ENCODE peak calls at places on chromosomes 11 and 22, in seven cellular contexts. A, J, U, L, R, T and Q are unnamed samples.

GRCh38 chr22:26617251-26618199 is at the start of gene CRYBB1:
- DNase-seq in A (peak), J (no peak), U (no peak), L (no peak), R (peak), T (peak), Q (no peak)

GRCh38 chr22:24429411-24430365 is 2.3 kb downstream of the ADORA2A start:
- DNase-seq in A (peak), J (no peak), U (no peak), L (no peak), R (peak), T (peak), Q (peak)

GRCh38 chr22:19109198-19110063 is 12.8 kb downstream of the DGCR2 start:
- DNase-seq in A (peak), J (no peak), U (no peak), L (no peak), R (no peak), T (no peak), Q (peak)

GRCh38 chr11:66818231-66818955 is 24.8 kb upstream of the RCE1 start:
- DNase-seq in A (no peak), J (no peak), U (no peak), L (no peak), R (no peak), T (no peak), Q (no peak)

GRCh38 chr22:23058063-23058462 is 12.3 kb upstream of the GNAZ start:
- DNase-seq in A (no peak), J (peak), U (no peak), L (no peak), R (no peak), T (no peak), Q (no peak)

GRCh38 chr11:1705121-1706052 is 8.4 kb downstream of the KRTAP5-6 start:
- DNase-seq in A (no peak), J (no peak), U (no peak), L (no peak), R (peak), T (no peak), Q (no peak)

GRCh38 chr11:67352546-67353316 is 615 bp downstream of the POLD4 start:
- DNase-seq in A (peak), J (peak), U (no peak), L (no peak), R (peak), T (no peak), Q (no peak)

GRCh38 chr22:23020659-23021293 is 49.5 kb upstream of the GNAZ start:
- DNase-seq in A (no peak), J (no peak), U (no peak), L (no peak), R (no peak), T (no peak), Q (no peak)

GRCh38 chr22:43884600-43885318 is 7.1 kb downstream of the PNPLA5 start:
- DNase-seq in A (peak), J (no peak), U (peak), L (no peak), R (peak), T (peak), Q (no peak)

GRCh38 chr11:44430140-44430539 is 120.2 kb upstream of the ALX4 start:
- DNase-seq in A (no peak), J (peak), U (no peak), L (no peak), R (no peak), T (no peak), Q (no peak)

GRCh38 chr11:57150454-57150917 is 31.3 kb upstream of the LRRC55 start:
- DNase-seq in A (no peak), J (no peak), U (peak), L (no peak), R (no peak), T (peak), Q (no peak)

GRCh38 chr11:117873828-117874125 is 2.7 kb downstream of the FXYD6 start:
- DNase-seq in A (no peak), J (peak), U (no peak), L (no peak), R (no peak), T (no peak), Q (no peak)

GRCh38 chr11:83257638-83258229 is 28.4 kb downstream of the CCDC90B start:
- DNase-seq in A (no peak), J (no peak), U (peak), L (no peak), R (no peak), T (peak), Q (no peak)

GRCh38 chr11:34668583-34669053 is 47.7 kb downstream of the EHF start:
- DNase-seq in A (no peak), J (no peak), U (no peak), L (no peak), R (no peak), T (no peak), Q (no peak)

GRCh38 chr11:111939836-111940604 is 2.9 kb downstream of the DIXDC1 start:
- DNase-seq in A (no peak), J (no peak), U (peak), L (peak), R (no peak), T (no peak), Q (no peak)

GRCh38 chr11:101862410-101863233 is 52.2 kb upstream of the CEP126 start:
- DNase-seq in A (peak), J (no peak), U (peak), L (no peak), R (no peak), T (peak), Q (no peak)

GRCh38 chr11:73350908-73351636 is 25.1 kb upstream of the RELT start:
- DNase-seq in A (peak), J (no peak), U (peak), L (peak), R (peak), T (peak), Q (no peak)

GRCh38 chr22:33866521-33866920 is 53.8 kb downstream of the LARGE1 start:
- DNase-seq in A (no peak), J (no peak), U (no peak), L (no peak), R (no peak), T (no peak), Q (no peak)

GRCh38 chr11:96267490-96268010 is 75.4 kb downstream of the MAML2 start:
- DNase-seq in A (peak), J (no peak), U (no peak), L (no peak), R (no peak), T (no peak), Q (no peak)

GRCh38 chr11:17401841-17402240 is 13.4 kb upstream of the KCNJ11 start:
- DNase-seq in A (no peak), J (no peak), U (no peak), L (no peak), R (no peak), T (no peak), Q (no peak)
- H3K27ac ChIP-seq in A (no peak), J (no peak), U (no peak), L (no peak), R (no peak), T (no peak), Q (no peak)

GRCh38 chr11:64165482-64165841 is 451 bp downstream of the MACROD1 start:
- DNase-seq in A (peak), J (no peak), U (no peak), L (no peak), R (no peak), T (no peak), Q (no peak)
- H3K27ac ChIP-seq in A (no peak), J (peak), U (no peak), L (no peak), R (peak), T (no peak), Q (no peak)

DNA sequence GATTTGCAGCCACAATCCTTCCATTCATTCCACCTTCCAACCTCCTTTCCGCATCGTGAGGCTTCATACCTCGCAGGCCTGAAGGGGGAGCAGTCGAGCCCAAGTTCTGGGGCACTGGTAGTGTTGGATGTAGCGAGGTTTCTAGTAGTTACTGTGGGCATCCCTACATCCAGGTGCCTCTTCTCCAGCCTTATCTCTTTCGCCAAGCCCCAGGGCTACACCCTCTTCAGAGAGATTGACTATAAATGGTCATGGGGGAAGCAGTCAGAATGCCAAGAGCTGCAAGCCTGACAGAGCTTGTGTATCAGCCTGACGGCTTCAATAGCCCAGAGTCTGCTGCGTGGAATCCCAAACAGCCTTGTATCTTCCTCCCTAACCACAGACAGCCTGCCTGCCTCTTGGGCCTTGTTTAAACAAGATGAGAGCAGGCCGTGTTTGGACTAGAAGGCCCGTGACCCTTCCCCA is 28.9 kb downstream of the CLMP start:
- DNase-seq in A (peak), J (no peak), U (peak), L (peak), R (no peak), T (peak), Q (no peak)
- H3K27ac ChIP-seq in A (no peak), J (no peak), U (peak), L (peak), R (no peak), T (peak), Q (no peak)

GRCh38 chr11:121467965-121468364 is 15.2 kb upstream of the SORL1-AS1 start:
- DNase-seq in A (no peak), J (no peak), U (no peak), L (no peak), R (no peak), T (no peak), Q (no peak)
- H3K27ac ChIP-seq in A (peak), J (peak), U (no peak), L (no peak), R (peak), T (no peak), Q (peak)

DNA sequence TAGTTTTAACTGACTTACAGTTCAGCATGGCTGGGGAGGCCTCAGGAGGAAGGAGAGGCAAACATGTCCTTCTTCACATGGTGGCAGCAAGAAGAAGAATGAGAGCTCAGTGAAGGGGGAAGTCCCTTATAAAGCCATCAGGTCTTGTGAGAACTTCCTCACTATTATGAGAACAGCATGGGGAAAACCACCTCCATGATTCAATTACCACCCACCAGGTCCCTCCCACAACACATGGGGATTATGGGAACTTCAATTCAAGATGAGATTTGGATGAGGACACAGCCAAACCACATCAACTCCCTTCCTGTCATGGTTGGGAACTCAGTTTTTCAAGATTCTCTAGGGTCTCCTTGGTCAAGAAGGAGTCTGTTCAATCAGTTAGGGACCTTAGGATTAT is 432.9 kb upstream of the CNTN5 start:
- DNase-seq in A (no peak), J (no peak), U (no peak), L (no peak), R (no peak), T (no peak), Q (no peak)
- H3K27ac ChIP-seq in A (no peak), J (no peak), U (no peak), L (no peak), R (no peak), T (no peak), Q (no peak)

GRCh38 chr11:114161486-114162250 is 102.2 kb downstream of the ZBTB16 start:
- DNase-seq in A (no peak), J (no peak), U (no peak), L (no peak), R (no peak), T (no peak), Q (no peak)

GRCh38 chr11:114159320-114159719 is 99.8 kb downstream of the ZBTB16 start:
- DNase-seq in A (no peak), J (no peak), U (no peak), L (no peak), R (no peak), T (no peak), Q (no peak)

GRCh38 chr11:114159802-114160588 is 100.5 kb downstream of the ZBTB16 start:
- DNase-seq in A (peak), J (peak), U (peak), L (peak), R (peak), T (peak), Q (peak)

GRCh38 chr11:114162719-114163123 is 103.2 kb downstream of the ZBTB16 start:
- DNase-seq in A (no peak), J (peak), U (peak), L (peak), R (no peak), T (no peak), Q (peak)

GRCh38 chr11:114160884-114161283 is 101.4 kb downstream of the ZBTB16 start:
- DNase-seq in A (no peak), J (no peak), U (no peak), L (no peak), R (no peak), T (no peak), Q (no peak)
- H3K27ac ChIP-seq in A (peak), J (peak), U (no peak), L (no peak), R (peak), T (no peak), Q (peak)

GRCh38 chr11:12817681-12818332 is 143.6 kb downstream of the TEAD1 start:
- DNase-seq in A (no peak), J (no peak), U (no peak), L (no peak), R (no peak), T (no peak), Q (no peak)

GRCh38 chr11:12818333-12819015 is 144.3 kb downstream of the TEAD1 start:
- DNase-seq in A (no peak), J (no peak), U (no peak), L (no peak), R (no peak), T (no peak), Q (no peak)

GRCh38 chr11:12813371-12814225 is 139.4 kb downstream of the TEAD1 start:
- DNase-seq in A (no peak), J (no peak), U (peak), L (peak), R (no peak), T (no peak), Q (no peak)

GRCh38 chr11:12815150-12815523 is 140.9 kb downstream of the TEAD1 start:
- DNase-seq in A (no peak), J (no peak), U (no peak), L (no peak), R (no peak), T (no peak), Q (no peak)

GRCh38 chr11:12815931-12816494 is 141.8 kb downstream of the TEAD1 start:
- DNase-seq in A (peak), J (no peak), U (no peak), L (no peak), R (no peak), T (no peak), Q (no peak)
- H3K27ac ChIP-seq in A (no peak), J (no peak), U (no peak), L (no peak), R (no peak), T (no peak), Q (no peak)

DNA sequence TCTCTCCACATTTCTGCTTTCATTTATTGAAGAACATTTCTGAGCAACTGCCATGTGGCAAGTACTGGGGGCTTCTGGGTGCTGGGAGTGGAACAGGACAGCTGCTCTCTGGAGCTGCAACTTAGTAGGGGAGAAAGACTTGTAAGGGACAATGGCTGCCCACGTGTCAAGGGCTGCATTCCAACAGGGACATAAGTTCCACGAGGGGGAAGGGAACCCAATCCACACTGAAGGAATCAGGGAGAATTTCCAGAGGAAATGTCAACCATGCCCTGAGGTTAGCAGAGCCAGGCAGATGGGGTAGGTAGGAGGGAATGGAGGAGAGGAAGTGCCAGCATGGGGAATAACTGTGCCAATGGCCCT is 1.7 kb downstream of the MAPK8IP2 start:
- DNase-seq in A (no peak), J (no peak), U (no peak), L (no peak), R (no peak), T (no peak), Q (no peak)
- H3K27ac ChIP-seq in A (no peak), J (no peak), U (no peak), L (no peak), R (no peak), T (no peak), Q (no peak)